ENCODE peak calls at places on chromosome 14, in nine cellular contexts. O is tibial artery, R is esophagus squamous epithelium, I is type B pancreatic cell, G is testis, T is astrocyte, H is GM10248, Y is spleen, N is pancreas. A is an unnamed sample.

GRCh38 chr14:44149597-44149996 is 357.5 kb downstream of the FSCB start:
- DNase-seq in O (no peak), R (no peak), I (peak; percentile 64), G (peak; percentile 17), T (no peak), H (no peak), Y (no peak), N (no peak), A (no peak)

GRCh38 chr14:21868442-21869046 is 194.9 kb upstream of the OR4E1 start:
- DNase-seq in O (peak; percentile 22), R (no peak), I (no peak), G (peak; percentile 72), T (no peak), H (peak; percentile 46), Y (no peak), N (no peak), A (peak; percentile 4)

GRCh38 chr14:67680941-67681340 is 6.5 kb upstream of the VTI1B start:
- DNase-seq in O (peak; percentile 23), R (no peak), I (no peak), G (no peak), T (no peak), H (no peak), Y (no peak), N (no peak), A (no peak)

GRCh38 chr14:21090940-21091663 is 7.4 kb downstream of the ZNF219 start:
- DNase-seq in O (no peak), R (no peak), I (no peak), G (no peak), T (no peak), H (no peak), Y (peak; percentile 85), N (peak; percentile 54), A (no peak)

GRCh38 chr14:75249251-75249957 is 29.2 kb upstream of the FOS start:
- DNase-seq in O (no peak), R (no peak), I (no peak), G (no peak), T (peak; percentile 34), H (peak; percentile 81), Y (peak; percentile 85), N (no peak), A (no peak)

GRCh38 chr14:101534198-101534597 is 27.1 kb upstream of the DIO3 start:
- DNase-seq in O (no peak), R (no peak), I (no peak), G (no peak), T (no peak), H (no peak), Y (no peak), N (no peak), A (no peak)

GRCh38 chr14:75609606-75610476 is 31.4 kb downstream of the FLVCR2 start:
- DNase-seq in O (peak; percentile 33), R (no peak), I (no peak), G (peak; percentile 72), T (no peak), H (no peak), Y (no peak), N (no peak), A (no peak)

GRCh38 chr14:76106188-76106587 is 45.5 kb upstream of the GPATCH2L start:
- DNase-seq in O (no peak), R (no peak), I (no peak), G (no peak), T (no peak), H (no peak), Y (no peak), N (no peak), A (no peak)

GRCh38 chr14:68342216-68342615 is 450.7 kb downstream of the ZFP36L1 start:
- DNase-seq in O (no peak), R (no peak), I (no peak), G (no peak), T (no peak), H (no peak), Y (no peak), N (no peak), A (no peak)

GRCh38 chr14:86035882-86036281 is 505.9 kb downstream of the FLRT2 start:
- DNase-seq in O (no peak), R (no peak), I (no peak), G (peak; percentile 36), T (no peak), H (peak; percentile 3), Y (no peak), N (no peak), A (peak; percentile 15)
- TF ChIP-seq CTCF in O (no peak), R (peak; percentile 7), I (peak; percentile 63), G (peak; percentile 20), T (no peak), H (peak; percentile 44), Y (peak; percentile 24), N (no peak), A (peak; percentile 76)

GRCh38 chr14:52333108-52333507 is 19.0 kb downstream of the PTGER2 start:
- DNase-seq in O (no peak), R (no peak), I (no peak), G (no peak), T (peak; percentile 41), H (no peak), Y (no peak), N (peak; percentile 23), A (no peak)
- TF ChIP-seq CTCF in O (no peak), R (no peak), I (no peak), G (no peak), T (no peak), H (no peak), Y (no peak), N (no peak), A (no peak)

DNA sequence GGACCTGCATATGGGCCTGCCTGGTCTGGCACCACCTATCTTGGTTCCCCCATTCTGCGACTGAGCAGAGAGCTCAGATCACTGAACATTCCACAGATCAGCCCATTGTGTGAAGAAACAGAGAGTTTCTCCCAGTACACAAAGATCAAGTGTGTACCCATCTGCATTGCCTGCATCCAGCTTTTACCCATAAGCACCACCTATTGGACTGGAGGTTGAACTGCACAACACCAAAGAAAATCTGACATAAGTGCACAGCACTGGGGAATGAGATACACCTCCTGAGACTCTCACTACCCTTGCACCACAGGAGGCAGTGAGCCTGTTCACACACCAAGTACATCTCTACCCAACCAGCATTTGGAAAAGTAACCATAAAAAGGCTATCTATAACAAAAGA is 362.6 kb upstream of the CLEC14A start:
- DNase-seq in O (no peak), R (no peak), I (no peak), G (no peak), T (no peak), H (no peak), Y (no peak), N (no peak), A (no peak)
- TF ChIP-seq CTCF in O (no peak), R (no peak), I (peak; percentile 32), G (peak; percentile 21), T (no peak), H (no peak), Y (no peak), N (no peak), A (peak; percentile 45)

GRCh38 chr14:35261774-35262173 is 30.4 kb upstream of the PSMA6 start:
- DNase-seq in O (no peak), R (no peak), I (no peak), G (no peak), T (no peak), H (no peak), Y (no peak), N (no peak), A (no peak)
- TF ChIP-seq CTCF in O (peak; percentile 15), R (no peak), I (no peak), G (no peak), T (peak; percentile 3), H (no peak), Y (peak; percentile 41), N (no peak), A (no peak)

DNA sequence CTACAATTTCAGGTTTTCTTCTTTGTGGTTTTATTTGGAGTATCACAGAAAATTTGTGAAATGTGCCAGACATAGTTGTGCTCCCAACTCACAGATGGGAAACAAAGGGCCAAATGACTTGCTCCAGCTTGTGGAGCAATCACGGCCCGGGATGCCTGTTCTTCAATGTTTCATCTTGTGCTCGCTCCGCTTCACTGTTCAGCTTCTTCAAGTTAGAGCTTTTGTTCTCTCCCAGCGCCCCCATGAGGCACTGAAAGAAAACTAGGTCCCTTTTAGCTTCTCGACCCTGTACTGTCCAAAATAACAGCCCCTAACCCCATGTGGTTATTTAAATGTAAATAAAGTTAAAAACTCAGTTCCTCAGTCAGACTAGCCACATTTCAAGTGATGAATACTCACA is 187.9 kb upstream of the STXBP6 start:
- DNase-seq in O (no peak), R (no peak), I (no peak), G (peak; percentile 55), T (no peak), H (no peak), Y (no peak), N (no peak), A (no peak)
- TF ChIP-seq CTCF in O (no peak), R (no peak), I (peak; percentile 49), G (no peak), T (no peak), H (no peak), Y (no peak), N (no peak), A (peak; percentile 13)

GRCh38 chr14:93079321-93079720 is 36.4 kb downstream of the ITPK1 start:
- DNase-seq in O (no peak), R (no peak), I (no peak), G (no peak), T (no peak), H (no peak), Y (no peak), N (peak; percentile 33), A (no peak)
- TF ChIP-seq CTCF in O (no peak), R (no peak), I (no peak), G (no peak), T (no peak), H (no peak), Y (no peak), N (no peak), A (peak; percentile 54)